ENCODE peak calls at places on chromosomes 5 and 9, in ten cellular contexts. D is NCI-H1092, P is sciatic nerve, S is Panc1, J is lower leg skin, H is posterior cingulate gyrus, Q is RWPE1, B is iris pigment epithelial cell, E is mucosa of gallbladder, X is NCI-H460. N is an unnamed sample.

GRCh38 chr5:90534922-90535321 is 5.5 kb upstream of the LYSMD3 start:
- DNase-seq in D (no peak), P (no peak), S (no peak), J (no peak), H (no peak), Q (no peak), B (no peak), E (no peak), X (no peak), N (no peak)

GRCh38 chr9:29974197-29974596 is 2400.9 kb upstream of the C9orf72 start:
- DNase-seq in D (no peak), P (no peak), S (no peak), J (no peak), H (no peak), Q (no peak), B (no peak), E (no peak), X (no peak), N (no peak)

GRCh38 chr9:136545065-136545965 is 533 bp downstream of the NOTCH1 start:
- DNase-seq in D (no peak), P (no peak), S (no peak), J (no peak), H (no peak), Q (no peak), B (peak; percentile 36), E (no peak), X (no peak), N (no peak)

GRCh38 chr9:35407846-35408245 is 82.1 kb upstream of the RUSC2 start:
- DNase-seq in D (no peak), P (no peak), S (no peak), J (no peak), H (no peak), Q (no peak), B (no peak), E (no peak), X (no peak), N (peak; percentile 80)

GRCh38 chr5:149633671-149634350 is 52.5 kb downstream of the ARHGEF37 start:
- DNase-seq in D (no peak), P (no peak), S (no peak), J (no peak), H (no peak), Q (peak; percentile 67), B (peak; percentile 22), E (no peak), X (no peak), N (no peak)

GRCh38 chr5:6202615-6203365 is 175.6 kb downstream of the MED10 start:
- DNase-seq in D (no peak), P (no peak), S (no peak), J (no peak), H (no peak), Q (no peak), B (no peak), E (no peak), X (no peak), N (no peak)

GRCh38 chr5:177233206-177233605 is 70.3 kb downstream of the RAB24 start:
- DNase-seq in D (no peak), P (no peak), S (no peak), J (no peak), H (no peak), Q (no peak), B (no peak), E (no peak), X (no peak), N (no peak)

GRCh38 chr5:17373406-17374110 is 124.5 kb upstream of the TAF11L2 start:
- DNase-seq in D (no peak), P (no peak), S (no peak), J (no peak), H (no peak), Q (no peak), B (no peak), E (no peak), X (no peak), N (peak; percentile 63)

GRCh38 chr9:137064027-137064879 is 6.1 kb downstream of the SAPCD2 start:
- DNase-seq in D (peak; percentile 10), P (peak; percentile 86), S (no peak), J (no peak), H (peak; percentile 95), Q (peak; percentile 71), B (peak; percentile 28), E (peak; percentile 59), X (peak; percentile 56), N (no peak)

GRCh38 chr5:28165116-28165515 is 1126.7 kb upstream of the CDH9 start:
- DNase-seq in D (no peak), P (no peak), S (no peak), J (no peak), H (peak; percentile 46), Q (no peak), B (peak; percentile 73), E (no peak), X (no peak), N (no peak)

GRCh38 chr5:74916831-74917710 is 50.9 kb upstream of the FAM169A start:
- DNase-seq in D (no peak), P (no peak), S (peak; percentile 84), J (no peak), H (no peak), Q (peak; percentile 41), B (peak; percentile 66), E (peak; percentile 34), X (peak; percentile 30), N (no peak)

GRCh38 chr9:72022846-72023245 is 37.6 kb downstream of the C9orf57 start:
- DNase-seq in D (no peak), P (no peak), S (no peak), J (no peak), H (no peak), Q (peak; percentile 57), B (peak; percentile 93), E (no peak), X (no peak), N (peak; percentile 73)

GRCh38 chr5:175336781-175337180 is 107.2 kb downstream of the DRD1 start:
- DNase-seq in D (no peak), P (no peak), S (no peak), J (no peak), H (no peak), Q (no peak), B (no peak), E (no peak), X (no peak), N (no peak)

GRCh38 chr5:76379316-76379715 is 23.8 kb upstream of the IQGAP2 start:
- DNase-seq in D (no peak), P (no peak), S (no peak), J (no peak), H (no peak), Q (no peak), B (peak; percentile 49), E (no peak), X (no peak), N (no peak)

GRCh38 chr5:14364576-14365472 is 216.8 kb upstream of the OTULINL start:
- DNase-seq in D (no peak), P (no peak), S (no peak), J (no peak), H (no peak), Q (peak; percentile 15), B (no peak), E (no peak), X (peak; percentile 25), N (no peak)

GRCh38 chr9:107024193-107024592 is 161.2 kb downstream of the ZNF462 start:
- DNase-seq in D (no peak), P (no peak), S (no peak), J (no peak), H (no peak), Q (no peak), B (peak; percentile 16), E (no peak), X (no peak), N (no peak)

GRCh38 chr5:164302533-164303235 is 797.3 kb downstream of the MAT2B start:
- DNase-seq in D (no peak), P (no peak), S (no peak), J (no peak), H (no peak), Q (peak; percentile 5), B (peak; percentile 65), E (no peak), X (no peak), N (no peak)

N was measured in MV-4-11.